ENCODE peak calls at places on chromosomes 4 and X, in five cellular contexts. Y, K, I, E and B are unnamed samples.

GRCh38 chrX:42886519-42886918 is 108.6 kb upstream of the PPP1R2C start:
- DNase-seq in I (no peak), E (no peak), Y (no peak), K (no peak), B (no peak)

GRCh38 chr4:7739077-7739917 is 200.4 kb downstream of the AFAP1 start:
- DNase-seq in E (no peak), K (no peak), I (peak; percentile 11), Y (no peak), B (no peak)

GRCh38 chr4:17309567-17310268 is 202.2 kb downstream of the QDPR start:
- DNase-seq in K (no peak), E (no peak), I (no peak), Y (no peak), B (no peak)

GRCh38 chr4:57083107-57083506 is 27.1 kb downstream of the IGFBP7 start:
- DNase-seq in E (no peak), K (no peak), Y (no peak), I (no peak), B (no peak)

GRCh38 chr4:88963817-88964216 is 93.2 kb downstream of the FAM13A start:
- DNase-seq in Y (no peak), E (no peak), K (no peak), I (no peak), B (no peak)

GRCh38 chr4:110164856-110165255 is 33.6 kb downstream of the ELOVL6 start:
- DNase-seq in E (no peak), K (no peak), Y (no peak), I (no peak), B (peak; percentile 14)

GRCh38 chr4:176186721-176187395 is 8.5 kb downstream of the SPATA4 start:
- DNase-seq in I (no peak), E (no peak), K (no peak), Y (no peak), B (no peak)

GRCh38 chrX:2568125-2568524 is 67.3 kb upstream of the DHRSX start:
- DNase-seq in E (no peak), I (no peak), Y (no peak), K (no peak), B (no peak)

GRCh38 chr4:23828779-23829178 is 61.1 kb downstream of the PPARGC1A start:
- DNase-seq in Y (no peak), E (no peak), I (no peak), K (no peak), B (no peak)

GRCh38 chr4:185134176-185134869 is 8.7 kb upstream of the SLC25A4 start:
- DNase-seq in Y (no peak), K (peak; percentile 10), E (peak; percentile 30), I (no peak), B (no peak)

GRCh38 chrX:111164728-111165127 is 68.7 kb downstream of the PAK3 start:
- DNase-seq in Y (no peak), K (no peak), I (no peak), E (no peak), B (no peak)

GRCh38 chr4:43133566-43133965 is 241.1 kb downstream of the GRXCR1 start:
- DNase-seq in E (no peak), I (no peak), Y (no peak), K (no peak), B (no peak)

GRCh38 chrX:37786666-37787337 is 6.9 kb downstream of the CYBB start:
- DNase-seq in E (no peak), I (no peak), Y (no peak), K (no peak), B (no peak)

GRCh38 chr4:165088366-165088765 is 24.3 kb downstream of the TMEM192 start:
- DNase-seq in K (no peak), Y (no peak), I (no peak), E (no peak), B (no peak)

GRCh38 chr4:169626328-169627282 is 6.2 kb downstream of the CLCN3 start:
- DNase-seq in I (no peak), Y (no peak), E (no peak), K (no peak), B (no peak)

GRCh38 chr4:87103691-87104187 is 116.7 kb downstream of the KLHL8 start:
- DNase-seq in Y (no peak), K (peak; percentile 57), E (no peak), I (no peak), B (no peak)

GRCh38 chr4:159267023-159267939 is 164.4 kb downstream of the RAPGEF2 start:
- DNase-seq in E (no peak), I (no peak), K (no peak), Y (no peak), B (no peak)

GRCh38 chr4:82705881-82706280 is 92.7 kb downstream of the SCD5 start:
- DNase-seq in K (no peak), E (no peak), Y (no peak), I (no peak), B (no peak)

GRCh38 chrX:20740443-20740842 is 473.7 kb upstream of the RPS6KA3 start:
- DNase-seq in K (no peak), I (no peak), Y (no peak), E (no peak), B (no peak)

GRCh38 chrX:48918644-48919340 is at the start of gene PIM2:
- DNase-seq in E (no peak), K (no peak), I (peak; percentile 88), Y (peak; percentile 91), B (peak; percentile 94)

GRCh38 chrX:107168712-107169111 is 37.5 kb downstream of the NUP62CL start:
- DNase-seq in I (no peak), Y (no peak), E (no peak), K (no peak), B (no peak)

GRCh38 chrX:38672646-38673045 is 111.3 kb downstream of the TSPAN7 start:
- DNase-seq in I (no peak), K (no peak), Y (no peak), E (no peak), B (no peak)

GRCh38 chrX:152445926-152446325 is 5.2 kb downstream of the GABRA3 start:
- DNase-seq in I (no peak), K (no peak), Y (no peak), E (no peak), B (no peak)

GRCh38 chr4:176769519-176769918 is 23.2 kb downstream of the VEGFC start:
- DNase-seq in K (peak; percentile 87), Y (no peak), E (peak; percentile 80), I (no peak), B (no peak)

GRCh38 chr4:98474408-98474844 is 184.0 kb downstream of the TSPAN5 start:
- DNase-seq in Y (no peak), K (peak; percentile 46), E (peak; percentile 62), I (no peak), B (no peak)

GRCh38 chr4:164931551-164932324 is 45.7 kb downstream of the TRIM61 start:
- DNase-seq in E (no peak), Y (no peak), I (no peak), K (no peak), B (no peak)

GRCh38 chr4:170025523-170026252 is 507 bp downstream of the MFAP3L start:
- DNase-seq in E (no peak), K (no peak), I (no peak), Y (no peak), B (peak; percentile 24)

GRCh38 chr4:74805601-74806000 is 11.3 kb upstream of the BTC start:
- DNase-seq in E (peak; percentile 7), Y (no peak), I (no peak), K (no peak), B (no peak)

GRCh38 chrX:85391879-85392238 is 12.4 kb upstream of the POF1B start:
- DNase-seq in I (no peak), K (no peak), Y (no peak), E (no peak), B (no peak)

GRCh38 chr4:7398104-7398423 is 36.7 kb downstream of the PSAPL1 start:
- DNase-seq in Y (no peak), K (no peak), E (peak; percentile 15), I (peak; percentile 69), B (peak; percentile 3)

GRCh38 chr4:69999420-69999819 is 3.7 kb downstream of the STATH start:
- DNase-seq in I (no peak), K (no peak), E (no peak), Y (no peak), B (no peak)

GRCh38 chr4:140266958-140267568 is 106.4 kb upstream of the SCOC start:
- DNase-seq in K (no peak), Y (no peak), E (peak; percentile 50), I (no peak), B (peak; percentile 14)

GRCh38 chr4:96120206-96120605 is 280.3 kb downstream of the PDHA2 start:
- DNase-seq in E (no peak), Y (no peak), I (no peak), K (no peak), B (no peak)

DNA sequence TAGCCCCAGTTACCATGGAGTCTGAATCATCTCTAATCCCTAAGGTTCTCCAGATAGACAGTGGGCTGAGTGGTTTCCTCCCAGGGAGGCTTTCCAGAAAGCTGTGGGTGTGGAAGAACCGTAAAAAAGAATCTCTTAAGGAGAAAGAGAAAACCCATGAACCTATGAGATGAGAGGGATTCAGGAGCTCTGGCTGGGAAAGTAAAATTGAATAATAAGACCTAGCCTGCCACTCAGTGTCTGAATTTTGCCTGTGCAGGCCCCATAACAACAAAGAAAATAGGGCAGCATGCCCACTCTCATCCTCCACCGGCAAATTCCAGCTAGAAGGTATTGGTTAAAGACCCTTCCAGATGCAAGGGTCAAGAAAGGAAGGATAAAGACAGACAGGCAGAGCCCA is 16.9 kb downstream of the AWAT2 start:
- DNase-seq in I (no peak), E (no peak), K (no peak), Y (no peak), B (no peak)
- TF ChIP-seq CTCF in I (no peak), E (no peak), K (no peak), Y (no peak), B (no peak)

GRCh38 chr4:108130955-108131354 is 37.8 kb downstream of the LEF1 start:
- DNase-seq in I (no peak), K (no peak), Y (no peak), E (no peak), B (no peak)
- TF ChIP-seq CTCF in I (no peak), K (peak; percentile 11), Y (no peak), E (no peak), B (peak; percentile 19)

DNA sequence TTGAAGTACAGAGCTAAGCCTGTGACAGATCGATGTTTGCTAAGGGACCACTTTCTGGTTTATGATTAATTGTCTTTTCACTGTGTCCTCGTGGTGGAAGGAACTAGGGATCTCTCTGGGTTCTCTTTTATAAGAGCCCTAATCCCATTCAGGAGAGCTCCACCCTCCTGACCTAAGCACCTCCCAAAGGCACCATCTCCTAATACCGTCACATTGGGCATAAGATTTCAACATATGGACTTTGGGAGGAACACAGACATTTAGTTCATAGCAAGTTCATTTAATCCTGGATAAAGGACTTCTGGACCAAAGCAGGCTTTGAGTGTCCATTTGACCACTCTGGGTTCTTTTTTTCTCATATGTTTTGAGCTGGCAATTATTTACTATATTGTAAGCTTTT is 136.9 kb upstream of the IL15 start:
- DNase-seq in Y (no peak), E (no peak), I (no peak), K (no peak), B (no peak)
- TF ChIP-seq CTCF in Y (no peak), E (no peak), I (no peak), K (no peak), B (no peak)

GRCh38 chr4:55004831-55005230 is 120.6 kb downstream of the KDR start:
- DNase-seq in I (no peak), E (no peak), K (no peak), Y (no peak), B (no peak)

GRCh38 chr4:55002431-55002830 is 123.0 kb downstream of the KDR start:
- DNase-seq in K (no peak), Y (no peak), E (no peak), I (no peak), B (no peak)

GRCh38 chr4:55001538-55001937 is 123.9 kb downstream of the KDR start:
- DNase-seq in E (no peak), K (no peak), I (no peak), Y (no peak), B (no peak)

GRCh38 chr4:54998991-54999390 is 126.4 kb downstream of the KDR start:
- DNase-seq in K (peak; percentile 1), Y (no peak), E (no peak), I (no peak), B (no peak)
- TF ChIP-seq CTCF in K (peak; percentile 22), Y (peak; percentile 35), E (no peak), I (peak; percentile 75), B (no peak)